ENCODE peak calls at places on chromosome 5, in six cellular contexts. Z, G, Q, V, E and J are unnamed samples.

GRCh38 chr5:68369436-68370125 is 154.0 kb downstream of the PIK3R1 start:
- DNase-seq in Z (no peak), G (no peak), Q (no peak), V (no peak), E (no peak), J (no peak)

GRCh38 chr5:171850354-171850947 is 64.8 kb downstream of the SMIM23 start:
- DNase-seq in Z (peak), G (no peak), Q (no peak), V (peak), E (no peak), J (peak)

GRCh38 chr5:172303090-172303995 is 19.8 kb upstream of the UBTD2 start:
- DNase-seq in Z (no peak), G (no peak), Q (no peak), V (peak), E (no peak), J (no peak)

GRCh38 chr5:172871982-172872381 is 37.9 kb downstream of the ERGIC1 start:
- DNase-seq in Z (no peak), G (no peak), Q (no peak), V (peak), E (no peak), J (no peak)

GRCh38 chr5:127564002-127564769 is 46.7 kb downstream of the PRRC1 start:
- DNase-seq in Z (peak), G (peak), Q (no peak), V (peak), E (peak), J (no peak)

GRCh38 chr5:126780165-126780827 is 3.4 kb downstream of the LMNB1 start:
- DNase-seq in Z (no peak), G (peak), Q (no peak), V (peak), E (no peak), J (peak)

GRCh38 chr5:166091931-166092330 is 2199.5 kb upstream of the WWC1 start:
- DNase-seq in Z (no peak), G (no peak), Q (no peak), V (no peak), E (no peak), J (no peak)

GRCh38 chr5:137649228-137649890 is 86.5 kb downstream of the KLHL3 start:
- DNase-seq in Z (no peak), G (peak), Q (no peak), V (no peak), E (no peak), J (no peak)

GRCh38 chr5:61370496-61370895 is 38.4 kb downstream of the ZSWIM6 start:
- DNase-seq in Z (no peak), G (no peak), Q (no peak), V (no peak), E (no peak), J (no peak)

GRCh38 chr5:19853616-19854240 is 134.3 kb downstream of the CDH18 start:
- DNase-seq in Z (no peak), G (no peak), Q (no peak), V (no peak), E (no peak), J (no peak)

GRCh38 chr5:113678924-113679575 is 165.6 kb downstream of the YTHDC2 start:
- DNase-seq in Z (no peak), G (peak), Q (no peak), V (peak), E (no peak), J (peak)

GRCh38 chr5:111439473-111440075 is 72.8 kb downstream of the STARD4 start:
- DNase-seq in Z (no peak), G (no peak), Q (no peak), V (peak), E (no peak), J (no peak)

GRCh38 chr5:65742565-65743231 is 20.7 kb downstream of the NLN start:
- DNase-seq in Z (no peak), G (no peak), Q (no peak), V (peak), E (no peak), J (no peak)

GRCh38 chr5:42655982-42656660 is 100.5 kb upstream of the CCDC152 start:
- DNase-seq in Z (no peak), G (no peak), Q (no peak), V (peak), E (no peak), J (no peak)

GRCh38 chr5:74124826-74125225 is 498.8 kb downstream of the ARHGEF28 start:
- DNase-seq in Z (no peak), G (no peak), Q (no peak), V (no peak), E (no peak), J (no peak)

GRCh38 chr5:72692273-72692672 is 124.2 kb upstream of the TNPO1 start:
- DNase-seq in Z (no peak), G (no peak), Q (no peak), V (no peak), E (no peak), J (no peak)

GRCh38 chr5:151082274-151082902 is 1.6 kb upstream of the TNIP1 start:
- DNase-seq in Z (no peak), G (peak), Q (peak), V (peak), E (no peak), J (no peak)

GRCh38 chr5:61587120-61587519 is 255.1 kb downstream of the ZSWIM6 start:
- DNase-seq in Z (no peak), G (no peak), Q (no peak), V (no peak), E (no peak), J (no peak)

GRCh38 chr5:116289276-116289675 is 204.5 kb downstream of the COMMD10 start:
- DNase-seq in Z (no peak), G (no peak), Q (no peak), V (no peak), E (no peak), J (no peak)

GRCh38 chr5:6404129-6404528 is 25.8 kb upstream of the MED10 start:
- DNase-seq in Z (no peak), G (no peak), Q (no peak), V (no peak), E (no peak), J (no peak)

GRCh38 chr5:122163151-122164069 is 34.1 kb downstream of the ZNF474 start:
- DNase-seq in Z (no peak), G (no peak), Q (no peak), V (peak), E (no peak), J (no peak)

GRCh38 chr5:165622864-165623536 is 2117.6 kb downstream of the MAT2B start:
- DNase-seq in Z (no peak), G (no peak), Q (no peak), V (no peak), E (no peak), J (no peak)

GRCh38 chr5:100668511-100668910 is 133.3 kb downstream of the FAM174A start:
- DNase-seq in Z (no peak), G (no peak), Q (no peak), V (peak), E (no peak), J (no peak)

DNA sequence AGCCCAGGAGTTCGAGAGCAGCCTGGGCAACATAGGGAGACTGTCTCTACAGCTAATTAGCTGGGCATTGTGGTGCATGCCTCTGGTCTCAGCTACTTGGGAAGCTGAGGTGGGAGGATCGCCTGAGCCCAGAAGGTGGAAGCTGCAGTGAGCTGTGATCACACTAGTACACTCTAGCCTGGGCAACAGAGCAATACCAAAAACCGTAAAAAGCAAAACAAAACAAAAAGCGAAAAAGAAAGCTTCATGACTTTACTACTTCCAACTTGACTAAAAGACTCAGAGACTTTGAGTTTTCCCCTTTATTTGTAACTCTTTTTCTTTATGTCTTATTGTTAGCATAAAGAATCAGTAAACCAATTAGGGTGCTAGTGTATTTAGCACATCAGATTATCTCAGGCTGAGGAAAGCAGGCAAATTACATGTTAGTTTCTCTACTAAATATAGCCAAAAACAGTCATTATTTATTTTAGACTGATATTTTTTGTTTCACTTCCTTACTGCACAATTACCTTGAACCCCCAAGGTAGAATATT is 5.4 kb downstream of the RAD17 start:
- DNase-seq in Z (no peak), G (no peak), Q (no peak), V (no peak), E (no peak), J (no peak)
- H3K4me3 ChIP-seq in Z (no peak), G (no peak), Q (no peak), V (no peak), E (no peak), J (no peak)

DNA sequence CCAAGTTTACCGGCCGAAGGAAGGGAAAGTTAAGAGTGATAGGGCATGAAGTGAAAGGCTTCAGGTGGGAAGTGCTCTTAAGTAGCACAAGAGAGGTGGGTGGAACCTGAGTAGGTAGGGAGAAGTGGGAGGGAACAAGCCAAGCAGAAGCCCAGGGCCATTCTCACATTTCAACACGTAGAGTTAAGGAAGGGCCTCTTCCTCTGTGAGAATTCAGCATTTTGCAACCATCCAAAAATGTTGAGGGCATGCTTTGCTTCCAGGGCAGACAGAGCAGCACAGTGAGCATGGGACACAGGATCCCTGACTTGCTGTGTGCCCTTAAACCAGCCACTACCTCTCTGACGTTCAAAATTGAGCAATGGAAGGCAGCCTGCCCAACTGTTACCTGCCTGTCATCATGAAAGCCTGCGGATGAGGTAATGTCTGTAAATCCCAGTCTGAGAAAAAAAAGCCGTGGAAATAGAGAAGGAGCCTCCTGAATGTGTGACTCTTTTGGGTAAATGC is 3.3 kb downstream of the CYFIP2 start:
- DNase-seq in Z (no peak), G (no peak), Q (no peak), V (peak), E (no peak), J (no peak)
- H3K4me3 ChIP-seq in Z (no peak), G (no peak), Q (no peak), V (no peak), E (no peak), J (no peak)

GRCh38 chr5:29231153-29231552 is 1962.3 kb upstream of the CDH6 start:
- DNase-seq in Z (no peak), G (no peak), Q (no peak), V (no peak), E (no peak), J (no peak)
- H3K4me3 ChIP-seq in Z (no peak), G (no peak), Q (no peak), V (no peak), E (no peak), J (no peak)

GRCh38 chr5:33631139-33631538 is 190.4 kb downstream of the TARS1 start:
- DNase-seq in Z (no peak), G (no peak), Q (no peak), V (no peak), E (no peak), J (no peak)
- H3K4me3 ChIP-seq in Z (no peak), G (no peak), Q (no peak), V (no peak), E (no peak), J (no peak)

GRCh38 chr5:3036041-3036440 is 284.6 kb upstream of the IRX2 start:
- DNase-seq in Z (no peak), G (no peak), Q (no peak), V (no peak), E (no peak), J (no peak)

GRCh38 chr5:3034449-3034848 is 283.0 kb upstream of the IRX2 start:
- DNase-seq in Z (no peak), G (no peak), Q (no peak), V (no peak), E (no peak), J (no peak)

GRCh38 chr5:3033033-3033755 is 281.7 kb upstream of the IRX2 start:
- DNase-seq in Z (no peak), G (no peak), Q (no peak), V (no peak), E (no peak), J (no peak)

GRCh38 chr5:3035452-3035851 is 284.0 kb upstream of the IRX2 start:
- DNase-seq in Z (no peak), G (no peak), Q (no peak), V (no peak), E (no peak), J (no peak)

GRCh38 chr5:3034881-3035280 is 283.4 kb upstream of the IRX2 start:
- DNase-seq in Z (no peak), G (no peak), Q (no peak), V (no peak), E (no peak), J (no peak)
- H3K4me3 ChIP-seq in Z (no peak), G (no peak), Q (no peak), V (no peak), E (no peak), J (no peak)

DNA sequence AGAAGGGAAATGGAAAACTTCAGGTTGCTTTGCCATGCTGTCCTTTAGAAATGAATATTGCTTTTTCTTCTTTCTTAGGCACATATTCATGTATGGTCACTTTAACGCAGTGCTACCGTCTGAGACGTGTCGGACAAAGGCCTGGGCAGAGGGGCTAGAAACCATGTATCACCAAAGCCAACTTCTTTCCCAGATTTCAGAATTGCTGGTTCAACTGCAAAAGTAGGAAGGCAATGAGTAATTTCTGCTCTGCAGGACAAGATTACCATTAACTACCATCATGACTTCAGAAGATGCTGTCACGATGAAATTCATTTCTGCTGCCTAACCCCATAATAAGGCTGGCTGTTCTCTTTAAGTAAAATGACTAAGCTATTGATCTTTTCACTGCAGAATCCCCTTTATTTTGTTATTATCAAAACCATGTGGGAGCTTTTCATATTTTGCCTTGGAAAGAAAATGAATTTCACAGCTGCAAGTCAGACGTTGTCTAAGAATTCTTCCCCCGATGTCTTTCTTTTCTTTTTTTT is 306.6 kb downstream of the PDE4D start:
- DNase-seq in Z (no peak), G (no peak), Q (no peak), V (no peak), E (no peak), J (no peak)
- H3K4me3 ChIP-seq in Z (no peak), G (no peak), Q (no peak), V (no peak), E (no peak), J (peak)

DNA sequence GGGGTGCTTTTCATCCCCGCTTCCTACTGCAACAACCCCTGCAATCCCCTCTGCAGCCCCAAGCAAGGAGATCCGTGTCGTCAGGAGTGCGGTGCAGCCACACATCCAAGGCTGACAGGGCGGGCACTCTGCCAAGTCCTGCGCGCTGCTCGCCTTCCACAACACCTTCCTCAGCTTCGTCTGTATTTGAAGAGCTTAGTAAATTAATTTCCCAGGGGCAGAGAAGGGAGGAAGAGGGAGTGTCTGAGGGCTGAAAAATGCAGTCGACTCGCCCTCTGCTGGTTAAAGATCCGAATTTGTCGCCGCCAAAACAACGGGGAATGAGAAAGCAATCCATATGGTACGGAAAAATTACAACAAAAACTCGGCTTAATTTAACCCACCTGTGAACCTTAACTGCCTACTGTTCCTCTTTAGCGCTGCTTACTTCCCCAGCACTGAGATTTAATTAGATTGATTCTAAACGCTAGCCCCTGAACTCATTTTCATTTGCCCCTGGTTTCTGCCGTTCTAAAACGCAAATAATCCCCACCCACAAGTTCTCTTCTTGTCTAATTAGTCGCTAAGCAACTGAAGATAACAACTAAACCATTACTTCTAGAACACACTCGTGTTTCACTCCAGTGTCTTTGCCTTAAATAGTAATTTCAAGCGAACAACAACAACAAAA is 10.9 kb upstream of the PCDHB1 start:
- DNase-seq in Z (peak), G (peak), Q (no peak), V (peak), E (peak), J (no peak)
- H3K4me3 ChIP-seq in Z (peak), G (peak), Q (no peak), V (peak), E (peak), J (peak)

GRCh38 chr5:1724822-1725602 is 74.6 kb downstream of the MRPL36 start:
- DNase-seq in Z (no peak), G (peak), Q (no peak), V (peak), E (no peak), J (no peak)
- H3K4me3 ChIP-seq in Z (no peak), G (peak), Q (no peak), V (peak), E (peak), J (no peak)